ENCODE peak calls at places on chromosome 2, in ten cellular contexts. O, J, H, D, N, E, Q, Y, S and K are unnamed samples.

GRCh38 chr2:320561-320960 is 32.7 kb upstream of the ALKAL2 start:
- DNase-seq in O (no peak), Y (no peak), S (no peak), J (no peak), N (no peak), D (no peak), H (no peak), Q (no peak), E (no peak), K (no peak)

GRCh38 chr2:3040819-3041218 is 336.8 kb downstream of the EIPR1 start:
- DNase-seq in J (no peak), Y (no peak), S (no peak), D (no peak), H (no peak), N (no peak), Q (no peak), E (no peak), O (no peak), K (no peak)

GRCh38 chr2:43038034-43038719 is 188.2 kb downstream of the ZFP36L2 start:
- DNase-seq in O (peak), S (no peak), Q (no peak), Y (no peak), D (no peak), H (peak), N (no peak), J (no peak), E (no peak), K (no peak)

GRCh38 chr2:60140180-60140579 is 413.3 kb downstream of the BCL11A start:
- DNase-seq in E (no peak), D (no peak), H (no peak), Q (no peak), S (no peak), N (no peak), J (no peak), O (no peak), Y (no peak), K (no peak)

GRCh38 chr2:52976132-52976949 is 791.3 kb upstream of the CHAC2 start:
- DNase-seq in O (peak), Y (no peak), S (peak), E (no peak), J (peak), Q (no peak), H (no peak), N (peak), D (peak), K (no peak)

GRCh38 chr2:70930371-70931329 is 5.0 kb upstream of the ATP6V1B1 start:
- DNase-seq in O (no peak), S (no peak), H (no peak), Q (no peak), N (no peak), D (no peak), Y (no peak), J (no peak), E (no peak), K (no peak)

GRCh38 chr2:145047554-145047953 is 527.6 kb upstream of the ZEB2 start:
- DNase-seq in S (no peak), D (no peak), J (no peak), E (no peak), N (no peak), H (no peak), Q (no peak), Y (no peak), O (no peak), K (no peak)

GRCh38 chr2:234453216-234453615 is 43.7 kb downstream of the ARL4C start:
- DNase-seq in S (no peak), N (no peak), J (no peak), H (no peak), D (no peak), Y (no peak), Q (no peak), E (no peak), O (no peak), K (no peak)

GRCh38 chr2:40120021-40120420 is 331.9 kb downstream of the SLC8A1 start:
- DNase-seq in D (no peak), Q (no peak), N (no peak), J (no peak), O (no peak), E (no peak), Y (no peak), H (no peak), S (no peak), K (no peak)

GRCh38 chr2:10170256-10170655 is 47.7 kb downstream of the RRM2 start:
- DNase-seq in O (peak), J (no peak), S (no peak), N (peak), E (no peak), Y (peak), D (peak), H (peak), Q (no peak), K (no peak)

GRCh38 chr2:54402350-54402749 is 53.8 kb upstream of the SPTBN1 start:
- DNase-seq in D (no peak), J (no peak), H (no peak), O (peak), N (peak), E (no peak), Y (peak), S (no peak), Q (no peak), K (no peak)

GRCh38 chr2:133642831-133643230 is 74.6 kb upstream of the NCKAP5 start:
- DNase-seq in Y (no peak), E (no peak), O (peak), Q (no peak), S (no peak), D (no peak), H (no peak), J (no peak), N (no peak), K (no peak)

GRCh38 chr2:72028351-72028995 is 119.2 kb downstream of the CYP26B1 start:
- DNase-seq in S (no peak), J (no peak), N (no peak), E (no peak), D (no peak), Y (no peak), O (no peak), H (peak), Q (no peak), K (no peak)

GRCh38 chr2:177239934-177240600 is 24.5 kb downstream of the NFE2L2 start:
- DNase-seq in D (peak), S (no peak), E (no peak), Y (no peak), O (peak), J (no peak), Q (no peak), N (peak), H (no peak), K (no peak)

GRCh38 chr2:99624682-99625081 is 134.9 kb upstream of the REV1 start:
- DNase-seq in S (no peak), H (no peak), D (no peak), E (no peak), J (no peak), O (no peak), Q (no peak), Y (no peak), N (no peak), K (no peak)

GRCh38 chr2:234133004-234133403 is 82.5 kb downstream of the SPP2 start:
- DNase-seq in H (no peak), N (no peak), J (no peak), S (no peak), O (no peak), Y (no peak), D (no peak), Q (no peak), E (no peak), K (no peak)

GRCh38 chr2:2746731-2747130 is 415.7 kb upstream of the MYT1L start:
- DNase-seq in D (no peak), O (no peak), E (no peak), N (no peak), Q (no peak), H (peak), S (no peak), Y (no peak), J (no peak), K (no peak)

GRCh38 chr2:236665130-236665529 is 95.5 kb downstream of the ACKR3 start:
- DNase-seq in Y (peak), O (no peak), H (no peak), E (no peak), D (no peak), N (no peak), Q (no peak), J (no peak), S (no peak), K (no peak)

GRCh38 chr2:903223-903900 is 47.3 kb upstream of the SNTG2 start:
- DNase-seq in S (no peak), D (no peak), N (no peak), O (no peak), Q (no peak), Y (no peak), H (no peak), E (no peak), J (no peak), K (no peak)

GRCh38 chr2:53813151-53813550 is 26.3 kb downstream of the ERLEC1 start:
- DNase-seq in S (no peak), O (no peak), E (no peak), N (no peak), Y (no peak), J (no peak), H (no peak), D (no peak), Q (no peak), K (no peak)

GRCh38 chr2:85665264-85665937 is 2.6 kb downstream of the SFTPB start:
- DNase-seq in N (no peak), Y (no peak), H (no peak), J (no peak), O (no peak), Q (no peak), D (no peak), S (no peak), E (no peak), K (no peak)

GRCh38 chr2:59012234-59012633 is 771.1 kb upstream of the FANCL start:
- DNase-seq in O (no peak), J (no peak), H (no peak), S (no peak), D (no peak), Y (no peak), Q (no peak), N (no peak), E (no peak), K (no peak)

GRCh38 chr2:180385601-180386201 is 378.6 kb upstream of the CWC22 start:
- DNase-seq in E (no peak), H (no peak), N (peak), O (peak), Q (no peak), D (no peak), S (peak), Y (no peak), J (no peak), K (no peak)

GRCh38 chr2:241545113-241545512 is 13.4 kb upstream of the BOK start:
- DNase-seq in H (peak), O (peak), E (no peak), Y (no peak), N (peak), S (peak), J (no peak), D (no peak), Q (no peak), K (no peak)

GRCh38 chr2:54107903-54108615 is 7.4 kb upstream of the ACYP2 start:
- DNase-seq in O (no peak), J (no peak), Y (no peak), H (no peak), E (no peak), N (no peak), D (no peak), Q (no peak), S (no peak), K (no peak)

GRCh38 chr2:33121416-33121815 is 174.7 kb downstream of the LTBP1 start:
- DNase-seq in H (no peak), Q (no peak), Y (no peak), O (no peak), J (no peak), S (no peak), D (no peak), E (no peak), N (no peak), K (no peak)

GRCh38 chr2:217069263-217070042 is 209.6 kb upstream of the TNP1 start:
- DNase-seq in H (no peak), N (no peak), J (no peak), Q (no peak), Y (no peak), D (no peak), E (no peak), O (no peak), S (no peak), K (no peak)

GRCh38 chr2:196403471-196403870 is 232.1 kb upstream of the STK17B start:
- DNase-seq in D (no peak), N (peak), O (peak), Y (no peak), S (no peak), E (no peak), J (no peak), Q (no peak), H (no peak), K (no peak)

GRCh38 chr2:128496700-128497099 is 178.0 kb upstream of the HS6ST1 start:
- DNase-seq in E (no peak), Q (no peak), O (no peak), Y (no peak), H (no peak), J (no peak), D (no peak), S (no peak), N (no peak), K (no peak)

GRCh38 chr2:95346236-95346737 is 49.1 kb downstream of the KCNIP3 start:
- DNase-seq in Y (peak), O (peak), S (no peak), J (no peak), Q (no peak), H (peak), N (no peak), D (peak), E (no peak), K (no peak)

GRCh38 chr2:170255971-170256370 is 78.0 kb downstream of the MYO3B start:
- DNase-seq in S (no peak), N (no peak), O (peak), E (no peak), Y (no peak), D (no peak), H (no peak), Q (no peak), J (no peak), K (no peak)

GRCh38 chr2:60335533-60336237 is 217.8 kb downstream of the BCL11A start:
- DNase-seq in E (no peak), Q (no peak), H (no peak), S (no peak), N (no peak), Y (no peak), O (no peak), J (no peak), D (no peak), K (no peak)

GRCh38 chr2:97869722-97870346 is 125.9 kb downstream of the TMEM131 start:
- DNase-seq in J (no peak), Q (no peak), E (no peak), S (no peak), N (no peak), D (no peak), Y (no peak), H (no peak), O (no peak), K (no peak)

GRCh38 chr2:15180379-15180778 is 380.8 kb downstream of the NBAS start:
- DNase-seq in S (no peak), Q (no peak), J (no peak), O (no peak), E (no peak), D (no peak), H (no peak), Y (no peak), N (no peak), K (no peak)

GRCh38 chr2:240419321-240419720 is 16.1 kb upstream of the GPC1 start:
- DNase-seq in Q (no peak), H (no peak), D (no peak), N (no peak), O (no peak), E (no peak), J (no peak), S (no peak), Y (no peak), K (no peak)

GRCh38 chr2:199792381-199792780 is 58.6 kb downstream of the FTCDNL1 start:
- DNase-seq in S (no peak), O (no peak), D (no peak), J (no peak), E (no peak), Q (no peak), Y (no peak), N (no peak), H (no peak), K (no peak)

GRCh38 chr2:189631849-189632248 is 29.4 kb upstream of the ASNSD1 start:
- DNase-seq in D (no peak), N (no peak), Y (no peak), J (no peak), H (no peak), O (no peak), S (no peak), E (no peak), Q (no peak), K (no peak)

DNA sequence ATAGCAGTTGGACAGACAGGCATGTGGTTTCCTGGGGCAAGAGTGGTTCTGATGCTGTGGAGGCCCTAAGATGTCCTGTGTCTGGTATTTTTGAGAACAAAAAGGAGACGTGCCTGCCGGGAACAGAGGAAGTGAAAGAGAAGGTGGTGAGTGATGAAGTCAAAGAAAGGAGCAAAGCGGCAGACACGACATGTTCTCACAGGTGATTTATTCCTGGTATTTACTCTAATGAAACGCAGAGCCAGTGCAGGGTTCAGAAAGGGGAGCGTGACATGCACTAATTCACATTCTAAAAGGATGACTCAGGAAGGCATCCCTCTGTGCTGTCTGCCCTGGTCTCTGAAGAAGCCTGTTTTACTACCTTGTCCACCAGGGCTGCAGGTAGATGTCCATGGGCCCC is 211.0 kb downstream of the KCNE4 start:
- DNase-seq in Q (no peak), H (no peak), E (no peak), J (no peak), N (no peak), S (peak), O (no peak), D (no peak), Y (no peak), K (no peak)
- TF ChIP-seq CTCF in Q (no peak), H (no peak), E (no peak), J (no peak), N (no peak), S (no peak), O (no peak), D (no peak), Y (no peak), K (no peak)

GRCh38 chr2:132416996-132417395 is 391 bp downstream of the GPR39 start:
- DNase-seq in E (no peak), Y (no peak), N (no peak), O (no peak), J (no peak), Q (no peak), D (peak), H (no peak), S (no peak), K (no peak)
- TF ChIP-seq CTCF in E (no peak), Y (no peak), N (no peak), O (peak), J (no peak), Q (no peak), D (no peak), H (no peak), S (peak), K (no peak)

GRCh38 chr2:73855526-73855925 is 26.8 kb downstream of the STAMBP start:
- DNase-seq in E (no peak), O (no peak), J (no peak), Y (no peak), H (no peak), S (no peak), N (no peak), Q (no peak), D (no peak), K (no peak)

GRCh38 chr2:73852020-73852419 is 23.3 kb downstream of the STAMBP start:
- DNase-seq in E (no peak), Y (no peak), O (peak), D (no peak), Q (no peak), N (peak), J (no peak), H (no peak), S (peak), K (no peak)

GRCh38 chr2:73856214-73856613 is 27.5 kb downstream of the STAMBP start:
- DNase-seq in E (no peak), Q (no peak), S (peak), O (peak), D (no peak), Y (no peak), J (no peak), H (no peak), N (no peak), K (no peak)

GRCh38 chr2:73850009-73850408 is 21.2 kb downstream of the STAMBP start:
- DNase-seq in N (no peak), H (no peak), Y (no peak), O (no peak), E (no peak), Q (no peak), D (no peak), S (no peak), J (no peak), K (no peak)

GRCh38 chr2:73851274-73851673 is 22.5 kb downstream of the STAMBP start:
- DNase-seq in N (no peak), S (no peak), H (no peak), E (no peak), J (peak), O (peak), Y (no peak), D (peak), Q (no peak), K (no peak)
- TF ChIP-seq CTCF in N (peak), S (peak), H (no peak), E (peak), J (no peak), O (peak), Y (no peak), D (no peak), Q (no peak), K (no peak)

GRCh38 chr2:205496370-205496769 is 185.9 kb upstream of the NRP2 start:
- DNase-seq in Q (no peak), E (no peak), H (no peak), D (no peak), O (no peak), S (no peak), N (no peak), Y (no peak), J (no peak), K (no peak)
- TF ChIP-seq CTCF in Q (no peak), E (no peak), H (no peak), D (no peak), O (no peak), S (no peak), N (no peak), Y (no peak), J (no peak), K (no peak)

DNA sequence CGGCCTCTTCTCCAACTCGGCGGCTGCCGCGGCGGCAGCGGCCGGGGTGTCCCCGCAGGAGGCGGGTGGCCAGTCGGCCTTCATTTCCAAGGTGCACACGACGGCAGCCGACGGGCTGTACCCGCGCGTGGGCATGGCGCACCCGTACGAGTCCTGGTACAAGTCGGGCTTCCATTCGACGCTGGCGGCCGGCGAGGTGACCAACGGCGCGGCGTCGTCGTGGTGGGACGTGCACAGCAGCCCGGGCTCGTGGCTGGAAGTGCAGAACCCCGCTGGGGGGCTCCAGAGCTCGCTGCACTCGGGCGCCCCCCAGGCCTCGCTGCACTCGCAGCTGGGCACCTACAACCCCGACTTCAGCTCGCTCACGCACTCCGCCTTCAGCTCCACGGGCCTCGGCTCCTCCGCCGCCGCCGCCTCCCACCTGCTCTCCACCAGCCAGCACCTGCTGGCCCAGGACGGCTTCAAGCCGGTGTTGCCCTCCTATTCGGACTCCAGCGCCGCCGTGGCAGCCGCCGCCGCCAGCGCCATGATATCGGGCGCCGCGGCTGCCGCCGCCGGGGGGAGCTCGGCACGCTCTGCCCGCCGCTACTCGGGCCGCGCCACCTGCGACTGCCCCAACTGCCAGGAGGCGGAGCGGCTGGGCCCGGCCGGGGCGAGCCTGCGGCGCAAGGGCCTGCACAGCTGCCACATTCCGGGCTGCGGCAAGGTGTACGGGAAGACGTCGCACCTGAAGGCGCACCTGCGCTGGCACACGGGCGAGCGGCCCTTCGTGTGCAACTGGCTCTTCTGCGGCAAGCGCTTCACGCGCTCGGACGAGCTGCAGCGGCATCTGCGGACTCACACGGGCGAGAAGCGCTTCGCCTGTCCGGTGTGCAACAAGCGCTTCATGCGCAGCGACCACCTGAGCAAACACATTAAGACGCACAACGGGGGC is 1.9 kb downstream of the SP9 start:
- DNase-seq in S (no peak), D (peak), Y (peak), H (peak), N (peak), E (peak), O (no peak), Q (no peak), J (peak), K (no peak)
- TF ChIP-seq CTCF in S (no peak), D (no peak), Y (no peak), H (no peak), N (peak), E (peak), O (no peak), Q (no peak), J (no peak), K (no peak)